ENCODE peak calls at places on chromosomes 11 and 22, in nine cellular contexts. G, U, V, N, E, X, J, M and D are unnamed samples. For H3K4me1, the result is how much of the 10 kb centered on the place peaks cover.

GRCh38 chr11:128467610-128468041 is 119.7 kb downstream of the ETS1 start:
- DNase-seq in G (no peak), U (peak), V (no peak), N (no peak), E (no peak), X (peak), J (no peak), M (peak), D (peak)

GRCh38 chr11:76888989-76889388 is 28.3 kb downstream of the ACER3 start:
- DNase-seq in G (no peak), U (no peak), V (no peak), N (no peak), E (no peak), X (no peak), J (no peak), M (peak), D (no peak)

GRCh38 chr22:35777335-35777975 is 59.8 kb downstream of the APOL5 start:
- DNase-seq in G (no peak), U (no peak), V (no peak), N (no peak), E (no peak), X (no peak), J (no peak), M (peak), D (no peak)

GRCh38 chr11:113957016-113957415 is 17.9 kb upstream of the HTR3A start:
- DNase-seq in G (no peak), U (no peak), V (peak), N (no peak), E (peak), X (no peak), J (no peak), M (no peak), D (no peak)

GRCh38 chr11:84437129-84438123 is 1151.3 kb upstream of the CCDC90B start:
- DNase-seq in G (no peak), U (no peak), V (peak), N (peak), E (no peak), X (no peak), J (no peak), M (no peak), D (no peak)

GRCh38 chr22:44181912-44182590 is 1.3 kb downstream of the PARVG start:
- DNase-seq in G (no peak), U (no peak), V (no peak), N (no peak), E (no peak), X (no peak), J (no peak), M (no peak), D (no peak)

GRCh38 chr11:31768744-31769143 is 42.4 kb downstream of the PAX6 start:
- DNase-seq in G (no peak), U (no peak), V (no peak), N (no peak), E (no peak), X (no peak), J (no peak), M (no peak), D (no peak)

GRCh38 chr11:61787928-61788491 is 4.4 kb downstream of the TMEM258 start:
- DNase-seq in G (no peak), U (peak), V (peak), N (peak), E (peak), X (no peak), J (no peak), M (peak), D (no peak)

DNA sequence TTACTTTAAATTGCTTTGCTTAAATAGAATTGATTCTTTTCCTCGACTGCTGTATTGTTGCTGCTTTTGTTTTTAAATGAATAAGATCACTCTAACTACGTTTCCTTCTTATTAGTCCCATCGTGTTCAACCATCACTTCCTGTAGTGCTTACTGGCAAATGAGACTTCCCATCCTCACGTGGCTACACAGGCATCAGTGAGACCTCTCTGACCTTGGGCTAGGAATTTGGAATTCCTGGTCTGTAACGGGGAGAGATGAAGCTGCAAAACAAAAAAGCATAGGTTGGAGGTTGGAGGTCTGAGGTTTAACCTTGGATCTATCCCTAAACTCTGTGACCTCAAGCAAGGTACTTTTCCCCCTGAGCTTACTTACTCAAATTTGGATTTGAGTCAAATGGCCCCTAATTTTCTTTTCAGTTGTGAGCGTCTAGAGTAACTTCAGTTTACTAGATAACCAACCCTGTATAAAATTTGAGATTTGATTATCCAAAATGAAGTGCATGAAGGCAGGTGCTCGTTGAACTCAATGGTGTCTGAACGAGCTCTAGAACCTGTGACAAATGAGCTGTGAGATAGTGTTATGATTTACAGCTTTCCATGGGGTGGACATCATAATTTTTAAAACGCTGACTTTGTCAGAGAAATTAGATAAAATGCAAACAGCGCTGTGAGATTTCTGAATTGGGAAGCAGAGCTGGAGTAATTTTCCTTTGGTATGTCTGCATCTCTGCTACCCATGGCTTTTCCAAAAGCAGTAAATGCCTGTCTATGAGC is 151.2 kb downstream of the DBX1 start:
- DNase-seq in G (no peak), U (no peak), V (no peak), N (no peak), E (no peak), X (no peak), J (no peak), M (no peak), D (no peak)
- H3K4me1 ChIP-seq in G (under half), U (under half), V (under half), N (half or more), E (under half), X (under half), J (under half), M (half or more), D (under half)

DNA sequence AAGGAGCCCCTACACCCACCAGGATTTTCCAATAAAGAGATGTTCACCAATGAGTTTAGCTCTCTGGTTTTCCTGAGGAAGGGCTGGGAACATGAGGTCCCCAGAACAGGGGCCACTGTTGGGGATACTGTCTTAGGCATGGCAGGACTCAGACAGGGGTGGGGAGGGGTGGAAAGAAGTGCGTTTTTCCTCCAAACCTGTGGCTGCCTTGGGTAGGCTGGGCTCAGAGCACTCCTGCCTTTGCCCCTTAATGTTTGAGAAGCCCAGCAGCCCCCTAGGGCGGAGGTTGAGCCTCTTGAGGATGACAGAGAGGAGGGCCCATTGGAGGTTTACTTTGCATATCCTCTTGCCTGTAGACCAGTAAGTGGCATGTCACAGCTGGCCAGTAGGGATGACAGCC is 10.6 kb downstream of the MTFP1 start:
- DNase-seq in G (no peak), U (peak), V (no peak), N (no peak), E (no peak), X (no peak), J (no peak), M (no peak), D (peak)
- H3K4me1 ChIP-seq in G (under half), U (under half), V (under half), N (under half), E (under half), X (under half), J (under half), M (under half), D (under half)

DNA sequence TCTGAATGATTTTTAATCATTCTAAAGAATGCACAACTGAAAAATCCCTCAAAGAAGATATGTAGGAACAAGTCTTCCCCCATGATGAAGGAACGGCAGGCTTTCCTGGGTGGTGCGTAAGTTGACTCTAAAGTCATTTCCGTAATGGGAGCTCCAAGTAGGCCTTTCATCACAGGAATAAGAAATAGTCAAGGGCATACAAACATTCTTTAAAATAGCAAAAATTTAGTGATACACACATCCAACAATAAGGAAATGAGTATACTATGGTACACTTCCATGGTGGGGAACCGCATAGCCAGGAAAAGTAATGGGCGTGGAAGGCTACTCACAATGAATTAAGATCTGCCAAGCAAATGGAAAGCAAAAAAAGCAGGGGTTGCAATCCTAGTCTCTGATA is 10.7 kb downstream of the CD59 start:
- DNase-seq in G (no peak), U (no peak), V (no peak), N (no peak), E (no peak), X (no peak), J (no peak), M (no peak), D (no peak)
- H3K4me1 ChIP-seq in G (under half), U (under half), V (under half), N (under half), E (under half), X (half or more), J (half or more), M (under half), D (under half)

DNA sequence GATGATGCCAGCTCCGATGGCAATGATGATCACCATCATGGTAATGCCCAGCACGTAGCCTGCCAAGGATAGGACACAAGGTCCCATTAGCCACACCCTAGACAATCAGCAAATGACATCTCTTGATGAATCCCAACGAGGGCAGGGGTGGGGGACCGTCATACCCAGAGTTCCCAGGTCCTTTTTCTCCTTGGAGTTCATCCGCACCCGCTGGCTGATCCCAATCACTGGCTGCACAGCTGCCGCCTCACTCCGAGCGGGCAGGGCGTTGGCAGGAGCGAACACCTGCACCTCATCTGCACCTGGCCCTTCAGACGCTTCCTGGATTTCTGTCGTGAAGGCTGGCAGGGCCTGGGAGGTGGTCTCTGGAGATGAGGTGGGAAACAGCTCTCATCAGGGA is 3.0 kb downstream of the PIK3IP1 start:
- DNase-seq in G (peak), U (no peak), V (no peak), N (no peak), E (no peak), X (no peak), J (no peak), M (no peak), D (no peak)
- H3K4me1 ChIP-seq in G (under half), U (under half), V (under half), N (under half), E (under half), X (under half), J (half or more), M (under half), D (under half)

DNA sequence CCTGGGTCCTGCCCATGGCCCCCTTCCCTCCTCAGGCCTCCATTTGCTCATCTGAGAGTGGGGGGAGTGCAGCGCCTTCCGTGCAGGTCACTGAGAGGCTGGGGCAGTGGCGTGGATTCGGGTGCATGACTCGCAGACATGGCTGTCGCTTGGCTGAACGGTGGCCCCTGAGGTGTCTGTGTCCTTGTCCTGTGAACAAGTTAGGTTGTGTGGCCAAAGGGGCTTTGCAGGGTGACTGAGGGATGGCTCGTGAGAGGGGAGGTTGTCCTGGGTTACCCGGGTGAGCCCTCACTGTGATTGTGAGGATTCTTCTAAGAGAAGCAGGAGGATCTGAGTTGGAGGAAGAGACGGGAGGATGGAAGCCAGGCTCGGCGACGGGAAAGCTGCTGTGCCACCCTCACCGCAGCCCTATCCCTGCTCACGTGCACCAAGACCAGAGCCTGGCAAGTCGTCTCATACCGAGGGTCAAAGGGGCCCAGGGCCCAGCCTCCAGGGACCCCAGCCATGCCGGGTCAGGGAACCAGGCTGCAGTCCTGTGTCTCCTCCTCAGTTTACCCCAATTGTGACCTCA is 79.1 kb downstream of the KCNQ1 start:
- DNase-seq in G (peak), U (no peak), V (peak), N (peak), E (peak), X (peak), J (peak), M (no peak), D (peak)
- H3K4me1 ChIP-seq in G (under half), U (under half), V (under half), N (under half), E (under half), X (under half), J (under half), M (under half), D (under half)